ENCODE peak calls at places on chromosomes 16 and 17, in eight cellular contexts. A, N, L, P, W, Q, O and H are unnamed samples. For H3K36me3, the result is how much of the 10 kb centered on the place peaks cover.

GRCh38 chr17:72362466-72363335 is 241.9 kb downstream of the SOX9 start:
- DNase-seq in L (no peak), N (peak), Q (no peak), O (peak), A (no peak), P (peak), W (no peak), H (no peak)

GRCh38 chr17:44797809-44798208 is 32.3 kb downstream of the GJC1 start:
- DNase-seq in O (no peak), A (no peak), W (no peak), N (no peak), Q (no peak), L (no peak), P (no peak), H (no peak)

GRCh38 chr16:74623846-74624245 is 16.9 kb upstream of the GLG1 start:
- DNase-seq in W (no peak), L (no peak), Q (peak), O (no peak), P (no peak), A (no peak), N (no peak), H (no peak)

GRCh38 chr17:41654134-41654907 is 29.9 kb upstream of the KRT17 start:
- DNase-seq in P (peak), L (peak), A (no peak), O (no peak), N (no peak), W (no peak), Q (peak), H (no peak)

GRCh38 chr16:56551796-56552738 is 12.8 kb upstream of the MT4 start:
- DNase-seq in Q (peak), L (peak), P (no peak), W (no peak), A (no peak), N (no peak), O (no peak), H (no peak)

GRCh38 chr17:57761887-57762286 is 16.8 kb upstream of the CCDC182 start:
- DNase-seq in L (no peak), P (no peak), W (no peak), N (no peak), Q (no peak), O (no peak), A (no peak), H (no peak)

GRCh38 chr17:8412089-8412488 is 14.5 kb upstream of the RNF222 start:
- DNase-seq in A (no peak), P (no peak), O (no peak), W (no peak), L (no peak), N (no peak), Q (no peak), H (no peak)

GRCh38 chr17:28956112-28956511 is 4.8 kb upstream of the PHF12 start:
- DNase-seq in O (no peak), W (no peak), Q (no peak), L (no peak), P (no peak), N (no peak), A (no peak), H (no peak)

GRCh38 chr17:27522028-27522639 is 65.9 kb downstream of the KSR1 start:
- DNase-seq in W (no peak), P (no peak), O (no peak), L (no peak), Q (no peak), A (no peak), N (no peak), H (no peak)

GRCh38 chr17:8674344-8675305 is 44.1 kb upstream of the MYH10 start:
- DNase-seq in Q (no peak), O (peak), P (no peak), W (no peak), N (peak), A (no peak), L (no peak), H (no peak)

GRCh38 chr17:19404264-19404663 is 6.8 kb upstream of the RNF112 start:
- DNase-seq in A (no peak), O (no peak), Q (no peak), N (no peak), W (no peak), P (no peak), L (no peak), H (no peak)

GRCh38 chr17:37747222-37747621 is 2.4 kb upstream of the HNF1B start:
- DNase-seq in O (no peak), A (no peak), W (no peak), P (no peak), L (no peak), N (no peak), Q (no peak), H (no peak)

GRCh38 chr17:83091257-83092141 is 12.1 kb downstream of the METRNL start:
- DNase-seq in N (peak), L (peak), W (no peak), O (no peak), Q (peak), P (no peak), A (no peak), H (no peak)

GRCh38 chr16:4306439-4307214 is 9.2 kb upstream of the GLIS2 start:
- DNase-seq in O (no peak), N (no peak), L (no peak), P (no peak), W (peak), Q (no peak), A (peak), H (peak)

GRCh38 chr16:47018223-47018891 is 44.9 kb upstream of the DNAJA2 start:
- DNase-seq in N (peak), W (peak), L (peak), O (peak), P (peak), Q (peak), A (peak), H (peak)

GRCh38 chr16:29743827-29744531 is 1.8 kb downstream of the C16orf54 start:
- DNase-seq in A (peak), P (no peak), N (no peak), Q (no peak), L (peak), W (peak), O (no peak), H (peak)

GRCh38 chr16:19282101-19282500 is 3.4 kb upstream of the CLEC19A start:
- DNase-seq in W (no peak), N (no peak), P (no peak), O (no peak), A (no peak), L (no peak), Q (no peak), H (no peak)

GRCh38 chr17:42230225-42230624 is 35.9 kb upstream of the GHDC start:
- DNase-seq in A (no peak), W (no peak), N (no peak), P (no peak), Q (no peak), L (no peak), O (no peak), H (no peak)

GRCh38 chr17:72602517-72603345 is 481.9 kb downstream of the SOX9 start:
- DNase-seq in W (no peak), A (no peak), Q (peak), P (peak), L (no peak), O (peak), N (peak), H (no peak)

GRCh38 chr16:81478876-81479496 is 34.4 kb downstream of the CMIP start:
- DNase-seq in N (no peak), Q (peak), A (no peak), L (peak), W (no peak), P (no peak), O (no peak), H (no peak)

GRCh38 chr16:57623251-57624043 is 5.0 kb upstream of the ADGRG1 start:
- DNase-seq in A (no peak), P (peak), Q (peak), W (no peak), O (peak), L (peak), N (peak), H (no peak)

GRCh38 chr17:65270932-65271700 is 133.9 kb downstream of the RGS9 start:
- DNase-seq in A (no peak), P (no peak), O (no peak), N (no peak), Q (no peak), W (no peak), L (no peak), H (no peak)

GRCh38 chr17:75994802-75995350 is 5.8 kb upstream of the CDK3 start:
- DNase-seq in A (no peak), Q (no peak), L (no peak), N (no peak), W (no peak), O (no peak), P (no peak), H (no peak)

GRCh38 chr16:9225527-9226316 is 134.3 kb downstream of the HAPSTR1 start:
- DNase-seq in W (no peak), A (no peak), Q (no peak), P (no peak), O (peak), L (no peak), N (peak), H (no peak)

GRCh38 chr16:85995591-85996461 is 96.9 kb downstream of the IRF8 start:
- DNase-seq in A (no peak), L (no peak), P (no peak), Q (peak), O (no peak), N (no peak), W (no peak), H (no peak)

GRCh38 chr16:31354394-31355291 is at the start of gene ITGAX:
- DNase-seq in O (peak), W (peak), Q (peak), L (no peak), P (peak), A (peak), N (peak), H (no peak)

GRCh38 chr17:49497147-49498036 is 2.3 kb downstream of the NGFR start:
- DNase-seq in A (no peak), P (peak), L (peak), N (peak), O (no peak), W (peak), Q (no peak), H (peak)

DNA sequence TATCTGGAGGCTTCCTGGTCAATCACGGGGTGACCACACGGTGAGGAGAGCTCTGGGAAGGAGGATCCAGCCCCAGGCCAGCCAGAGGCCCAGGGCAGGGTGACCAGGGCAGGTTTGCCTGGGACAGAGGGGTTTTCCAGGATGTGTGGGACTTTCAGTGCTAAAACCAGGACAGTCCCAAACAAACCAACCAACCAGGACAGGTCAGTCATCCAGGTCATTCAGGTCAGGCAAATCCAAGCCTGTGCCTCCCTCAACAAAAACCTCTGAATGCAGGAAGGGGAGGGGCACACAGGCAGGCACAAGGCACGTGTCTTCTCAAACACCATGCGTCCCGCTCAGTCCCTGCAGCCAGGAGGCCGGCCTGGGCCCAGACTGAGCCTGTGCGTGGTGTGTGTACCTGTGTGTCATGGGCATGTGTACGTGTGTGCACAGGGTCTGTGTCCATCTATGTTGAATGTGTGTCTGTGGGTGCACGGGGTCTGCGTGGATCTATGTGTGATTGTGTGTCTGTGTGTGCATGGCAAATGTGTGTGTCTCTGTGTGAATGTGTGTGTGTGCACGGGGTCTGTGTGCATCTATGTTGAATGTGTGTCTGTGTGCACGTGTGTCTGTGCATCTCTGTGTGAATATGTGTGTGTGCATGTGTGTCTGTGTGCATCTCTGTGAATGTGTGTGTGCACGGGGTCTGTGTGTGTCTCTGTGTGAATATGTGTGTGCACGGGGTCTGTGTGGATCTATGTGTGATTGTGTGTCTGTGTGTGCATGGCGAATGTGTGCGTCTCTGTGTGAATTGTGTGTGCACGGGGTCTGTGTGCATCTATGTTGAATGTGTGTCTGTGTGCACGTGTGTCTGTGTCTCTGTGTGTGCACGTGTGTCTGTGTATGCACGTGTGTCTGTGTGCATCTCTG is 78.9 kb downstream of the RTN4RL1 start:
- DNase-seq in W (no peak), Q (no peak), L (no peak), P (no peak), O (no peak), A (no peak), N (no peak), H (no peak)
- H3K27ac ChIP-seq in W (no peak), Q (no peak), L (no peak), P (no peak), O (peak), A (no peak), N (no peak), H (no peak)

GRCh38 chr16:66942981-66943380 is 7.7 kb downstream of the CES2 start:
- DNase-seq in O (no peak), L (no peak), A (no peak), P (no peak), W (no peak), N (no peak), Q (no peak), H (no peak)
- H3K36me3 ChIP-seq in O (under half), L (under half), A (under half), P (under half), W (under half), N (under half), Q (half or more), H (half or more)

GRCh38 chr17:7246779-7247178 is 4.5 kb upstream of the GABARAP start:
- DNase-seq in P (no peak), O (no peak), A (no peak), Q (no peak), W (no peak), L (no peak), N (no peak), H (no peak)
- H3K4me3 ChIP-seq in P (no peak), O (no peak), A (no peak), Q (no peak), W (no peak), L (no peak), N (no peak), H (no peak)

DNA sequence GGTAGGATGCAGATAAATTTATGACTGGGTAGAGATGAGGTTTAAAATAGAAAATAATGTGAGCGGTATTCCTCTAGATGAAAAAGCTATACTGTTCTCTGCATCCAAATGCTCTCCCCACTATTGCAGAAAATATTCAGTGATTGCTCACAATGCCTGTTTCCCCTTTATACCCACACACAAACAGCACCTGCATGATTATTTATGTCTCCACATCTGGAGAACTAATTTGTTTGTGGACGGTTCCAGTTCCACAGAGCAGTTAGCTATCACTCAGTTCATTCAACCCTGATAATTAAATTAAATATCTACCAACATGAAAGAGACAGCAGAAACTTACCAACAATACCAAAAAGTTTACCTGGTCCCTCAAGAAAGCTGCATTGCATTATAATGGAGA is 800.0 kb downstream of the CDH11 start:
- DNase-seq in L (no peak), A (no peak), W (no peak), N (no peak), O (no peak), P (no peak), Q (no peak), H (no peak)
- H3K27ac ChIP-seq in L (no peak), A (no peak), W (no peak), N (no peak), O (no peak), P (no peak), Q (no peak), H (no peak)

GRCh38 chr16:79928142-79928735 is 327.7 kb upstream of the MAF start:
- DNase-seq in P (no peak), O (no peak), N (no peak), Q (no peak), W (no peak), A (no peak), L (no peak), H (no peak)

GRCh38 chr16:79933586-79933985 is 333.0 kb upstream of the MAF start:
- DNase-seq in Q (no peak), O (no peak), P (no peak), N (no peak), A (no peak), L (no peak), W (no peak), H (no peak)

GRCh38 chr16:79932564-79932963 is 332.0 kb upstream of the MAF start:
- DNase-seq in W (no peak), P (peak), O (no peak), Q (no peak), N (no peak), A (no peak), L (no peak), H (no peak)

GRCh38 chr16:79929260-79929977 is 328.9 kb upstream of the MAF start:
- DNase-seq in W (no peak), L (no peak), P (no peak), O (no peak), N (no peak), Q (no peak), A (no peak), H (no peak)

DNA sequence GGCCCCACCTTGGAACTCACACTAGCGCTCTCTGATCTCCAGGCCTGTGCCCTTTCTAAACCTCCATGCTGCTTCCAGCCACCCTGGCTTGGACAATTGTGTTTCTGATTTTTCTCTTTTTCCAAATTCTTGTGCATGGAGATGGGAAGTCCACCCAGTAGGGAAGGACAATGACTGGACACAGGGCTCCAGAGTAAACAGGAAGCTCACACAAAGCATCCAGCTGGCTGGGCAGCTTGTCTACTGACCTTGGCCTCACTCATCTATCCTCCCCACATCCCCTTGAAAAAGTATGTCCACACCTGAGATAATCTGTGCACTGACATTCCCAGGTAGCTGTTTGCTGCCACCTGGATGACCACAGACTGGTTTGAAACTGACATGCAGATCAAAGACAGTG is 331.2 kb upstream of the MAF start:
- DNase-seq in Q (no peak), A (no peak), P (no peak), N (no peak), O (no peak), W (no peak), L (no peak), H (no peak)
- H3K36me3 ChIP-seq in Q (under half), A (under half), P (under half), N (under half), O (under half), W (under half), L (under half), H (under half)

DNA sequence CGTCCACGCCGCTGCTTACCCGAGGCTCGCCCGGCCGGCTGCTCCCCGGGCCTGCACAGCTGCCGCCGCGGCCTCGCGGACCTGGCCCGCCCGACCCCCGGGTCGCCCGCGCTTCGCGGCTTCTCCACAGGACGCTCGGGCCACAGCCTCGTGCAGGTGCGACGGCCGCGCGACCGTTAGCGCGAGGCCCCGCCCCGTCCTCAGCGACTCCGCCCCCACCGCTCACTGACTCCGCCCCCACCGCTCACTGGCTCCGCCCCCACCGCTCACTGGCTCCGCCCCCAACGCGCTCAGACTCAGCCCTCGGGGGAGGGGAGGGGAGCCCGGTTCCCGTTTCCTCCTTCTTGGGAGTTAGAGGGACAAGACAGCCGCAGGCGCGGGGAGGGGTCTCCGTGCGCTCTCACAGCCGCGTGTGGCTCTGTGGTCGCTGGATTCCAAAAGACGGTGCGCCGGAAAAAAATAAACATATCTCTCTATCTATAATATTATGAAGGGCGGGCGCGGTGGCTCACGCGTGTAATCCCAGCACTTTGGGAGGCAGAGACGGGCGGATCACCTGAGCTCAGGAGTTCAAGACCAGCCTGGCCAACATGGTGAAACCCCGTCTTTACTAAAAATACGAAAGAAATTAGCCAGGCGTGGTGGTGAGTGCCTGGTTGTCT is at the start of gene MEIOB:
- DNase-seq in W (peak), Q (no peak), L (no peak), O (peak), N (peak), P (no peak), A (no peak), H (no peak)
- H3K4me3 ChIP-seq in W (no peak), Q (no peak), L (no peak), O (peak), N (peak), P (no peak), A (no peak), H (no peak)

GRCh38 chr16:11084484-11085024 is 140.2 kb downstream of the CLEC16A start:
- DNase-seq in P (no peak), N (peak), L (no peak), O (peak), W (no peak), A (no peak), Q (no peak), H (no peak)

GRCh38 chr16:11080999-11081630 is 136.8 kb downstream of the CLEC16A start:
- DNase-seq in N (no peak), W (no peak), L (no peak), A (no peak), O (no peak), P (no peak), Q (no peak), H (no peak)

GRCh38 chr16:11082860-11083388 is 138.6 kb downstream of the CLEC16A start:
- DNase-seq in P (no peak), L (no peak), W (no peak), A (no peak), O (no peak), N (no peak), Q (no peak), H (no peak)

GRCh38 chr16:11080327-11080967 is 136.1 kb downstream of the CLEC16A start:
- DNase-seq in N (no peak), P (no peak), A (no peak), L (no peak), O (no peak), Q (no peak), W (no peak), H (no peak)

GRCh38 chr16:11082108-11082859 is 137.9 kb downstream of the CLEC16A start:
- DNase-seq in W (no peak), L (no peak), O (no peak), A (no peak), P (no peak), N (no peak), Q (no peak), H (no peak)
- H3K27ac ChIP-seq in W (no peak), L (no peak), O (no peak), A (no peak), P (no peak), N (no peak), Q (no peak), H (no peak)

DNA sequence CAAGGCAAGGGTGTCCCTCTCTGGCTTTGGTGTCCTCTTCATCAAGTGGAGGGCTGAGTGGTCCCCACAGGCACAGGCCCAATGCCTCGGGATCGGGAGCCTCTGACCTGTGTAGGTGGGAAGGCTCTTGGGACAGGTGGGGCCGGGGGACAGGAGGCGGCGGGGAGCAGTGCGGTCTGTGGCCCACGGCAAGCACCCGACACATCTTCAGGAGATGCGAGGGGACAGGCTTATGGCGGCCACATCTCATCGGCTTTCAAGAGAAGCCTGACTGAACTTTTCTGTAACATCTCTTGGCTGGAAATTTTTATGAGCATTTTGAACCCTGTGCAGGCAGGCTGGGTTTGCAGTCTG is 8.7 kb downstream of the ZNF469 start:
- DNase-seq in A (no peak), O (no peak), Q (no peak), N (no peak), L (no peak), P (no peak), W (no peak), H (no peak)
- H3K36me3 ChIP-seq in A (under half), O (under half), Q (under half), N (under half), L (under half), P (under half), W (under half), H (under half)